ENCODE peak calls at places on chromosomes 13 and 19, in six cellular contexts. Q is GM23248; A is CD4-positive, CD25-positive, alpha-beta regulatory T cell; X is upper lobe of left lung; P is CD4-positive, alpha-beta memory T cell; S is pancreas. E is an unnamed sample.

GRCh38 chr19:18996351-18996750 is 37.0 kb downstream of the SUGP2 start:
- DNase-seq in P (no peak), S (no peak), A (no peak), Q (no peak), X (no peak), E (no peak)

GRCh38 chr13:35723061-35723461 is 246.6 kb upstream of the MAB21L1 start:
- DNase-seq in A (no peak), S (no peak), X (no peak), Q (peak; percentile 48), P (no peak), E (no peak)

GRCh38 chr19:55390461-55390880 is 4.7 kb downstream of the RPL28 start:
- DNase-seq in Q (no peak), P (no peak), S (no peak), A (no peak), X (no peak), E (peak; percentile 37)

GRCh38 chr13:107210216-107211010 is 642.5 kb upstream of the ARGLU1 start:
- DNase-seq in P (no peak), Q (peak; percentile 73), S (no peak), X (no peak), A (no peak), E (peak; percentile 35)

GRCh38 chr19:2223391-2223790 is 12.7 kb downstream of the PLEKHJ1 start:
- DNase-seq in S (no peak), P (no peak), Q (no peak), A (no peak), X (peak; percentile 79), E (no peak)

GRCh38 chr13:97946951-97947588 is 6.4 kb upstream of the IPO5 start:
- DNase-seq in A (no peak), S (no peak), Q (peak; percentile 92), X (no peak), P (no peak), E (peak; percentile 89)

GRCh38 chr13:40388617-40389016 is 277.8 kb downstream of the FOXO1 start:
- DNase-seq in A (peak; percentile 99), X (peak; percentile 22), Q (no peak), P (peak; percentile 83), S (no peak), E (peak; percentile 47)

GRCh38 chr19:8257052-8257443 is 47.9 kb downstream of the CERS4 start:
- DNase-seq in A (no peak), X (no peak), S (no peak), Q (no peak), P (no peak), E (no peak)

GRCh38 chr19:29048873-29049272 is 164.1 kb downstream of the UQCRFS1 start:
- DNase-seq in A (no peak), P (no peak), Q (no peak), S (no peak), X (no peak), E (no peak)

GRCh38 chr19:45152504-45153338 is 8.1 kb downstream of the NKPD1 start:
- DNase-seq in X (peak; percentile 89), Q (peak; percentile 65), A (peak; percentile 83), S (no peak), P (peak; percentile 58), E (no peak)

GRCh38 chr13:77506874-77507273 is 28.6 kb upstream of the SCEL start:
- DNase-seq in Q (peak; percentile 30), P (no peak), A (no peak), X (no peak), S (no peak), E (no peak)

GRCh38 chr19:46850228-46851203 is at the start of gene AP2S1:
- DNase-seq in Q (peak; percentile 99), S (peak; percentile 86), X (peak; percentile 94), A (peak; percentile 95), P (peak; percentile 93), E (peak; percentile 99)

GRCh38 chr19:11200015-11200574 is 2.8 kb upstream of the KANK2 start:
- DNase-seq in Q (no peak), S (no peak), A (no peak), X (no peak), P (no peak), E (no peak)

GRCh38 chr19:31772915-31773314 is 423.7 kb upstream of the TSHZ3 start:
- DNase-seq in P (no peak), Q (no peak), X (no peak), A (no peak), S (no peak), E (no peak)

GRCh38 chr13:84025828-84026227 is 143.6 kb upstream of the SLITRK1 start:
- DNase-seq in Q (no peak), A (no peak), S (no peak), P (no peak), X (no peak), E (no peak)

GRCh38 chr13:29969286-29969685 is 118.9 kb upstream of the UBL3 start:
- DNase-seq in S (no peak), Q (peak; percentile 93), P (no peak), X (no peak), A (no peak), E (no peak)

GRCh38 chr19:49475995-49476880 is 2.2 kb downstream of the FLT3LG start:
- DNase-seq in X (peak; percentile 86), S (no peak), A (peak; percentile 81), P (peak; percentile 68), Q (peak; percentile 64), E (no peak)

GRCh38 chr19:49953376-49953775 is 7.6 kb downstream of the SIGLEC11 start:
- DNase-seq in Q (no peak), S (no peak), P (no peak), X (no peak), A (no peak), E (no peak)

GRCh38 chr13:21149568-21149967 is 26.8 kb downstream of the SKA3 start:
- DNase-seq in Q (peak; percentile 4), A (no peak), X (no peak), S (no peak), P (no peak), E (no peak)

GRCh38 chr13:21148557-21149258 is 27.6 kb downstream of the SKA3 start:
- DNase-seq in A (no peak), P (no peak), X (no peak), S (no peak), Q (no peak), E (no peak)

GRCh38 chr13:21147827-21148226 is 28.5 kb downstream of the SKA3 start:
- DNase-seq in X (no peak), A (no peak), Q (no peak), P (no peak), S (no peak), E (no peak)

GRCh38 chr13:21150013-21150412 is 26.3 kb downstream of the SKA3 start:
- DNase-seq in S (no peak), P (no peak), Q (no peak), A (no peak), X (no peak), E (no peak)

DNA sequence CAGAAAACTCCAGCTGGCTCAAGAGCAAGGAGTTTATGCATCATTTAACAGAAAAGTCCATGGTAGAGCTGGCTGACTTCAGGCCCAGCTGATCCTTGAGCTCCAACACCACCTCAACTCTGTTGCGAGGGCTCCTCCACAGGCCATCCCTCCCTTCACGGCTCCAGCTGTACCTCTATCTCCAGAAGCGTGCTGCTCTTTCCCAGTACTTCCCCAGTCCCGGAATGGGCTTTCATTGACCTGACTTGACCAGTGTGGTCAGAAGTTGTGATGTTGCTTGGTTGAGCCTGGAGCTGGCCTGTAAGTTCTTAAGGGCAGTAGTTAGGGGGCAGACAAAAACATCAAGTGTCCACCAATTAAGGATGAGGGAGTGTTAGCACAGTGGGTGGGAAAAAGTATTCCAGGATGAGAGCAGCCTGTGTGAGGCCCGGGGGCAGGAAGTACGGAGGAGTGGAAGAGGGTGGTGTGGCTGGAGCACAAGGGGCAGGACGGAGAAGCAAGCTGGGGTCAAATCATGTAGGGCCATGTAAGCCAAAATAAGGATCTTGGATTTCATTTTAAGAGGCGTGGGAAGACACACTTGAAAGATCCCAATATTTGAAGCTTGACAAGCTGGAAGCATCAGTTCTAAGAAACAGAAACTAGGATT is 24.0 kb downstream of the SKA3 start:
- DNase-seq in P (no peak), X (no peak), A (no peak), Q (no peak), S (no peak), E (no peak)
- H3K27ac ChIP-seq in P (no peak overlapping the region), X (no peak overlapping the region), A (no peak overlapping the region), Q (no peak overlapping the region), S (no peak overlapping the region), E (no peak overlapping the region)

GRCh38 chr13:42984691-42985090 is 7.3 kb downstream of the EPSTI1 start:
- DNase-seq in A (no peak), X (no peak), Q (no peak), S (no peak), P (no peak), E (no peak)
- H3K27ac ChIP-seq in A (no peak overlapping the region), X (no peak overlapping the region), Q (no peak overlapping the region), S (peak overlapping the region; percentile 35), P (no peak overlapping the region), E (no peak overlapping the region)

GRCh38 chr13:112176746-112177119 is 109.8 kb downstream of the SOX1 start:
- DNase-seq in S (no peak), X (no peak), Q (no peak), A (no peak), P (no peak), E (no peak)
- H3K27ac ChIP-seq in S (no peak overlapping the region), X (no peak overlapping the region), Q (no peak overlapping the region), A (no peak overlapping the region), P (no peak overlapping the region), E (no peak overlapping the region)

DNA sequence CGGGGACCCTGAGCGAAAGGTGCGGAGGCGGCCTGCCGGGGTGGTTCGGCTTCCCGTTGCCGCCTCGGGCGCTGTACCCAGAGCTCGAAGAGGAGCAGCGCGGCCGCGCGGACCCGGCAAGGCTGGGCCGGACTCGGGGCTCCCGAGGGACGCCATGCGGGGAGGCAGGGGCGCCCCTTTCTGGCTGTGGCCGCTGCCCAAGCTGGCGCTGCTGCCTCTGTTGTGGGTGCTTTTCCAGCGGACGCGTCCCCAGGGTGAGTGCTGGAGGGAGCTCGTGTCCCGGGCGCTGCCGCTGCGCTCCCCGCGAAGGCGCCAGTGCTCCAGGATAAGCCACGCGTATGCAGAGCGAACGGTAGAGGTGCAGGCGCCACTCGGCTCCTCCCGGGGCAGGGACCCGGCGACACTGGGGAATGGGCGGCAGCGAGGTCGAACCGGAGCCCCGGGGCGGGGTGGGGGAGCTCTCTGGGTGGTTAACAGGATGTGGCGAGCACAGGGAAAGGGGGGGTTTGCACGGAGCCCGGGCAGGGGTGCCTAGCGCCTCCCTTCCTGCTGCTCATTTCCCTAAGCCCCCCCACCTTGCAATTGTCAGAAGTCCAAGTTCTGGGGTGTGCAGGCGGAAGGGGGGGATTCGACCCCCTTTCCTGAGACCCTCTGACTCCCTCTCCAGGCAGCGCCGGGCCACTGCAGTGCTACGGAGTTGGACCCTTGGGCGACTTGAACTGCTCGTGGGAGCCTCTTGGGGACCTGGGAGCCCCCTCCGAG is at the start of gene IL27RA:
- DNase-seq in S (peak; percentile 81), P (peak; percentile 87), Q (peak; percentile 68), A (peak; percentile 93), X (peak; percentile 93), E (peak; percentile 15)
- H3K27ac ChIP-seq in S (peak within 1 kb of the TSS; percentile 59), P (peak within 1 kb of the TSS; percentile 96), Q (no peak within 1 kb of the TSS), A (peak within 1 kb of the TSS; percentile 96), X (peak within 1 kb of the TSS; percentile 76), E (no peak within 1 kb of the TSS)

E was measured in brain microvascular endothelial cell.